ENCODE peak calls at places on chromosome 3, in eight cellular contexts. G, F, D, L, U, C, W and A are unnamed samples.

GRCh38 chr3:53180305-53181023 is 19.5 kb downstream of the PRKCD start:
- DNase-seq in G (no peak), F (no peak), D (no peak), L (no peak), U (no peak), C (peak), W (no peak), A (peak)

GRCh38 chr3:23944861-23945652 is at the start of gene NR1D2:
- DNase-seq in G (peak), F (peak), D (peak), L (peak), U (peak), C (peak), W (peak), A (peak)

GRCh38 chr3:12473503-12473902 is 10.8 kb upstream of the TSEN2 start:
- DNase-seq in G (no peak), F (no peak), D (no peak), L (no peak), U (no peak), C (no peak), W (no peak), A (no peak)

GRCh38 chr3:11159421-11159904 is 5.2 kb downstream of the HRH1 start:
- DNase-seq in G (no peak), F (peak), D (no peak), L (peak), U (no peak), C (no peak), W (no peak), A (no peak)

GRCh38 chr3:148923592-148923991 is 58.5 kb downstream of the CPA3 start:
- DNase-seq in G (no peak), F (no peak), D (no peak), L (no peak), U (no peak), C (no peak), W (no peak), A (no peak)

GRCh38 chr3:140529096-140529495 is 148.8 kb upstream of the TRIM42 start:
- DNase-seq in G (no peak), F (no peak), D (no peak), L (no peak), U (no peak), C (no peak), W (no peak), A (no peak)

GRCh38 chr3:73453676-73454075 is 171.1 kb downstream of the PDZRN3 start:
- DNase-seq in G (no peak), F (no peak), D (no peak), L (peak), U (no peak), C (no peak), W (no peak), A (no peak)

GRCh38 chr3:134487406-134487805 is 1.5 kb downstream of the CEP63 start:
- DNase-seq in G (no peak), F (no peak), D (no peak), L (no peak), U (no peak), C (peak), W (no peak), A (peak)

GRCh38 chr3:197487911-197488391 is 67.8 kb downstream of the BDH1 start:
- DNase-seq in G (peak), F (peak), D (peak), L (peak), U (no peak), C (no peak), W (no peak), A (no peak)

GRCh38 chr3:155069729-155070128 is 10.4 kb upstream of the MME start:
- DNase-seq in G (no peak), F (no peak), D (no peak), L (peak), U (no peak), C (no peak), W (no peak), A (no peak)

GRCh38 chr3:71441217-71441924 is 142.2 kb downstream of the FOXP1 start:
- DNase-seq in G (no peak), F (no peak), D (no peak), L (peak), U (no peak), C (no peak), W (no peak), A (no peak)
- TF ChIP-seq CTCF in G (no peak), F (no peak), D (no peak), L (no peak), U (no peak), C (no peak), W (no peak), A (no peak)

DNA sequence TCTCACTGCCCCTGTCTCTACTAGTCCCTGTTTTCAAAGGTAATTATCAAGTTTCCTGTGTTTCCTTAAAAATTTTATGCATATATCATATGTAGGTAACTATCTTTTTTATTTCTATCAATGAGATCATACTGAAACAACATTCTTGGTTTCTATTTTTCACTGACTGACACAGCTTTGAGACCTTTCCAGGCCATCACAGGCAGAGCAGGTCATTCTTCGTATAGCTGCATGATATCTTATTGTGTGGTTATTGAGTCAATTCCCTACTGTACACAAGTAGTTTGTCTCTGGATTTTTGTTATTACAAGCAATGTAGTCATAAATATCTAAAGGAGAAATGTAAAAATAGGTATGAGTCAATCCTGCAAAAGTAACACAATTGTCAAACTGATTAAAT is 169.6 kb downstream of the CFAP20DC start:
- DNase-seq in G (no peak), F (no peak), D (no peak), L (no peak), U (no peak), C (no peak), W (no peak), A (peak)
- TF ChIP-seq CTCF in G (no peak), F (no peak), D (no peak), L (no peak), U (no peak), C (no peak), W (no peak), A (no peak)

DNA sequence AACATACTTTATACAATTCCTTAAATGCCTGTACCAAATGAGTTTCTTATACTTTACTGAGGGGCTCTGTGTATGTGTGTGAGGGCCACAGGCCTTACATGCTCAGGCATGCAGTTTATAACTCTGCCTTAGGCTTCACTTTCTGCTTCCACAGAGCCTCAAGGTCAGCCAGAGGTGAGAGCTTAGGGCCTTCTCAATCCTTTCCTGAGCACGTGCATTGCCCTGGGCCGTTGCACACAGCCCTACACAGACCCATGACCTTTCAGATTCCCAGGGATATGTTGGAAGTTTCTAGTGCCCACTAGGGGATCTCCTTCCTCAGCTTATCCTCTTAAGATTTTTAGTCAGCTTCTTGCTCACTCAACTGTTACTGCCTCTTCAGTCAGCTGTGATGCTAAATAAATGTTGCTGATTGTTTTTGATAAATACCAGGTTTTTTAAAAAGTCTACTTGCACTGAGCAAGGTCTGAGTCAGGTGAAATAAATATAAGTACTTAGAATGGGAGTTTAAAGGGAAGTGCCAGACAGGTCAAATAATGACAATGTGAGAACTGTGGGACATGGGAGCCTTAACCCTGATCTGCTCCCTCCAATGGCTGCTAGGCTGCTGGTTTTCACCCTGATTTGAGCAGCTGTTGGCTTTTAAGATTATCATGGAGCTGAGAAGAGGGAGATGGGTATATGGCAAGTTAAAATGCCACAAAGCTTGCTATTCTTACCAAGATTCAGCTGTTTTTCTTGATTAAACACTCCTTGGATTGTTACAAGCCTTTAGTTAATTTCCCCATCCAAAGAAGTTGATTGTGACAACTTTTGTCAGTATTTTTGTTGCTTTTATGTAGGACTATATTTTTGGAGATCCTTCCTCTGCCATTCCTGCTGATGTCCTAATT is 169.5 kb downstream of the PLD1 start:
- DNase-seq in G (no peak), F (no peak), D (peak), L (peak), U (peak), C (no peak), W (no peak), A (no peak)
- TF ChIP-seq CTCF in G (no peak), F (no peak), D (no peak), L (peak), U (peak), C (no peak), W (no peak), A (no peak)

GRCh38 chr3:71011565-71012287 is 571.8 kb downstream of the FOXP1 start:
- DNase-seq in G (no peak), F (no peak), D (no peak), L (no peak), U (no peak), C (peak), W (no peak), A (no peak)

GRCh38 chr3:71008350-71008923 is 575.1 kb downstream of the FOXP1 start:
- DNase-seq in G (no peak), F (peak), D (no peak), L (no peak), U (no peak), C (no peak), W (no peak), A (no peak)

GRCh38 chr3:71010731-71011455 is 572.6 kb downstream of the FOXP1 start:
- DNase-seq in G (no peak), F (no peak), D (no peak), L (no peak), U (no peak), C (peak), W (no peak), A (peak)

GRCh38 chr3:71005797-71006321 is 577.7 kb downstream of the FOXP1 start:
- DNase-seq in G (no peak), F (no peak), D (no peak), L (peak), U (no peak), C (no peak), W (no peak), A (no peak)

DNA sequence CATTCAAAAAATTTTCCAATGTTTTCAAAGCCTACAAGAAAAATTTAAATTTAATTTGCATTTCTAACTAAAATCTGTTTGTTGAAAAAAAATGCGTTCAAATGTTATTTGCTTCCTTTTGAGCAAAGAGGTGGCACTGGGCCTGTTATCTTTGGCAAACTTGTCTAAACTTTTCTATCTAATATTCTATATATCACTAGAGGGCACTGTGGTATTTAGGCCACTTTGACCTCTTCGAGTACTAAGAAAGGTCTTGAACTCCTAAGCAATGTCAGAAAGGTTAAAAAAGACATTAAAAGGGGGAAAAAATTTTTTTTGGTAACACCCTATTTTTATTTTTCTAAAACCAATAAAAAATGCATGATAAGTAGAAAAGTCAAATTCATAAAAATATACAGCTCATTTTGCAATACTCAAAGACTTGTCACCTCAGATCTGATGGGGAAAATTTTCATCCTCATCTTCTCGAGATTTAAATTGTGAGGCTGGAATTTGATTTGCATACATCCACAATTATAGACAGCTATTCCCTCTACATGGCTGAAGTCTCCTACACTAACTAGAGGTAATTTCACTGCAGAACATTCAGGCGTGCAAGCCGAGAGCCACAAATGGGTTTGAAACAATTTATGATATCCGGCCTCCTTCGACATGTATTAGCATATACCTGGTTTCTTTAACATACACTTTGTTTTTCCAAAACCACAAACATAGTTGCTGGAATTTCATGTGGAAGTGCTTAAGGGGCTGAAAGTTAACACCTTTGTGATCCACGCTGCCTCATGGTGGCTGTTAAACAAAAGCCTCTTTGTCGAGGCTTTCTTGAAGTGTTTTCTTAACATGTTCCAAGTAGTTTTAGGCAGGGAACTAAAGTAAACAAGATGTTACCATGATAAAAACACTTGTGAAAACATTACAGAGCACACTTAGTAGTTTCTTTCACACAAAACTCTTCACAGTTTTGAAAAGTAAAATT is 576.4 kb downstream of the FOXP1 start:
- DNase-seq in G (no peak), F (no peak), D (peak), L (peak), U (peak), C (peak), W (no peak), A (peak)
- TF ChIP-seq CTCF in G (peak), F (peak), D (peak), L (no peak), U (peak), C (peak), W (peak), A (peak)

DNA sequence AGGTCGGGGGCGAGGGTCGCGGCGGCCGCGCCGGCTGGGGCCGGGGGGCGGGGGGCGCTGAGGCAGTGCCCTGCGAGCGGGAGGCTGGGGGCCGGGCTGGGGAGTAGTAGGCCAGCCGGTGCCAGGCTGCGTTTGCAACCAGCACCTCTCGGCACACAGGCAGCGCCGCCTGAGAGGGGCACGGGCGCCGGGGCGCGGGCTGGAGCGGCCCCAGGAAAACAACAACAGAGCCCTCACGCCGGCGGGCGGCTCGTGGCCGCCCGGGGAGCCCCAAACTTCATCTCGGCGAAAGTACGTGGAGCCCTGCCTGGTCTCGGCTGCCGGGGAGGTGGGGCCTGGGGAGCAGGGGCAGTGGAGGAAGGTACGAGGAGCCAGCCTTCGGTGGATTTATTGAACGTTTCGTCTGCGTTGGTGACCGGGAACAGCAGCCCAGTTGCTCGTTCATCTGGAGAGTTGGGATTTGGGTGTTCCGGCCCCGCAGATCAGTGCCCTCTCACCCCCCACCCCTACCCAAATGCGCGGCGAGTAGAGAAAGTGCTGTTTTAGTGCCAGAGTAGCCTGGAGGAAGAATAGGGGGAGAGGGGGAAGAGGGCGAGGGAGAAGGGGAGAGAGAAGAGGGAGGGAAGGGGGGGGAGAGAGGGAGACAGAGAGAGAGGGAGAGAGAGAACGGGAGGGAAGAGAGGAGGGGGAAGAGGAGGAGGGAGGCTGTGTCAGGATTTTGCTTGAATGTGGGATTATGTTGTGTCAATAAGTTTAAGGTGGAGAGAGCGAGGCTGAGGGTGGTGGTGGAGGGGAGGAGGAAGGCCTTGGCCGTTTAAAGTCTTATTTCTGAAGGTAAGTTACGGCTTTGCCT is 825 bp downstream of the BBX start:
- DNase-seq in G (peak), F (peak), D (peak), L (peak), U (peak), C (peak), W (no peak), A (peak)
- TF ChIP-seq CTCF in G (no peak), F (no peak), D (no peak), L (no peak), U (no peak), C (no peak), W (no peak), A (no peak)

DNA sequence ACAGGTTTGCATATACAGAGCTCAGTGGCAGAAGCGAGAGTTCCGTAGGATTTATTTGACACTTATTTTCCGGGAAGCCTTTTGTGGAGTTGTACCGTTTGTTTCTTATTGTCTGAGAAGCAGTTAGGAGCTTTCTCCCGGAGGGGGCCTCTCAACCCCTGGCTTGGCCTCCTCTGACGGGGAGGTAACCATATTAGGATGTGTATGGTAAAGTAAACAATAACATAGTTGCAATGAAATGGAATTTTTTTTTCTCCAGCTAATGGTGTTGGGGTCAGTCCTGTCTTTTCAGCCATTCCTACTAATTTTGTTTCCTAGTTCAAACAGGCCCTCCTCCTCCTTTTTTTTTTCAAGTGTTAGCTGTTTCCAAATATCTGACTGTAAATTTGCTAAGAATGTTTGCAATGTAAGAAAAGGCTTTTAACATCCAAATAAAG is 338.5 kb downstream of the FOXP1 start:
- DNase-seq in G (no peak), F (no peak), D (peak), L (peak), U (peak), C (no peak), W (no peak), A (no peak)
- TF ChIP-seq CTCF in G (no peak), F (no peak), D (no peak), L (peak), U (no peak), C (no peak), W (no peak), A (no peak)

GRCh38 chr3:123272547-123272946 is 70.8 kb downstream of the SEC22A start:
- DNase-seq in G (no peak), F (no peak), D (no peak), L (peak), U (no peak), C (no peak), W (no peak), A (no peak)

GRCh38 chr3:123270818-123271217 is 69.1 kb downstream of the SEC22A start:
- DNase-seq in G (no peak), F (no peak), D (peak), L (no peak), U (no peak), C (no peak), W (no peak), A (no peak)

GRCh38 chr3:123262868-123263267 is 61.1 kb downstream of the SEC22A start:
- DNase-seq in G (no peak), F (no peak), D (no peak), L (no peak), U (no peak), C (no peak), W (no peak), A (no peak)

GRCh38 chr3:123271466-123272159 is 69.9 kb downstream of the SEC22A start:
- DNase-seq in G (no peak), F (peak), D (no peak), L (peak), U (no peak), C (no peak), W (no peak), A (no peak)

DNA sequence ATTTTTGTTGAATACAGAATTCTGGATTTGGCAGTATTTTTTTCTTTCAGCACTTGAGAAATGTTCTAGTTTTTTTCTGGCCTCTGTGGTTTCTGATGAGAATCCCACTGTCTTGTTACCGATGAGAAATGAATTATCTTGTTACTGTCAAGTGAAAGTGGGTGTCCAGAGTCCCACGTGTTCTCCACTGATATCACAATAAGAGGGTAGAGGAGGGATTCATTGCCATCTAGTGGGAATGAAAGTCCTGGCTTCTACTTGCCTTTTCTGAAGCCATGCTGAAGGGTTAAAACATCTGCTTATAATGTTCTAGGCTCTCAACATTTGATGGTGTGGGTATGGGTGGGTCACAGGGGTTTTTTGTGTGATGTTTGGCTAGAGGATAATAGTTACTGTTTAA is 66.1 kb downstream of the SEC22A start:
- DNase-seq in G (no peak), F (no peak), D (no peak), L (no peak), U (no peak), C (no peak), W (no peak), A (no peak)
- TF ChIP-seq CTCF in G (peak), F (no peak), D (no peak), L (no peak), U (peak), C (no peak), W (no peak), A (no peak)

GRCh38 chr3:145807990-145808389 is 353.0 kb downstream of the PLOD2 start:
- DNase-seq in G (no peak), F (no peak), D (no peak), L (peak), U (peak), C (no peak), W (no peak), A (no peak)
- TF ChIP-seq CTCF in G (peak), F (no peak), D (no peak), L (peak), U (peak), C (no peak), W (no peak), A (peak)

GRCh38 chr3:45544024-45544718 is 50.4 kb upstream of the LIMD1 start:
- DNase-seq in G (no peak), F (no peak), D (peak), L (no peak), U (no peak), C (no peak), W (no peak), A (no peak)

GRCh38 chr3:45546223-45546622 is 48.3 kb upstream of the LIMD1 start:
- DNase-seq in G (no peak), F (peak), D (no peak), L (no peak), U (no peak), C (no peak), W (no peak), A (no peak)

GRCh38 chr3:45546636-45547201 is 47.8 kb upstream of the LIMD1 start:
- DNase-seq in G (no peak), F (peak), D (peak), L (no peak), U (peak), C (no peak), W (no peak), A (peak)

GRCh38 chr3:45545476-45545875 is 49.1 kb upstream of the LIMD1 start:
- DNase-seq in G (peak), F (peak), D (peak), L (no peak), U (no peak), C (no peak), W (no peak), A (no peak)

GRCh38 chr3:45544719-45545296 is 49.7 kb upstream of the LIMD1 start:
- DNase-seq in G (peak), F (peak), D (no peak), L (no peak), U (no peak), C (no peak), W (no peak), A (no peak)
- TF ChIP-seq CTCF in G (peak), F (no peak), D (peak), L (peak), U (no peak), C (no peak), W (no peak), A (no peak)